ENCODE peak calls at places on chromosomes 4 and X, in four cellular contexts. U is stimulated activated naive CD4-positive, alpha-beta T cell; F is stimulated activated CD4-positive, alpha-beta T cell treated with anti-CD3 and anti-CD28 coated beads, Interleukin-12 subunit alpha, Interleukin-12 subunit beta, amount 100 ng/mL, for 24 hours; W is lower leg skin. G is an unnamed sample.

GRCh38 chr4:88244821-88245579 is 39.4 kb downstream of the PPM1K start:
- DNase-seq in U (peak), F (peak), W (no peak), G (no peak)

GRCh38 chr4:126740687-126741086 is 892.1 kb upstream of the INTU start:
- DNase-seq in U (no peak), F (no peak), W (no peak), G (no peak)

GRCh38 chrX:123626962-123627361 is 105.9 kb downstream of the THOC2 start:
- DNase-seq in U (no peak), F (no peak), W (no peak), G (no peak)

GRCh38 chr4:168433576-168433975 is 46.7 kb downstream of the DDX60L start:
- DNase-seq in U (no peak), F (no peak), W (no peak), G (no peak)

GRCh38 chr4:8775751-8776355 is 95.8 kb downstream of the HMX1 start:
- DNase-seq in U (no peak), F (no peak), W (no peak), G (no peak)

GRCh38 chr4:34422472-34422871 is 1821.8 kb downstream of the ARAP2 start:
- DNase-seq in U (no peak), F (no peak), W (no peak), G (no peak)

GRCh38 chr4:169226565-169226964 is 44.2 kb downstream of the SH3RF1 start:
- DNase-seq in U (no peak), F (no peak), W (no peak), G (no peak)

GRCh38 chr4:133719098-133719497 is 482.5 kb downstream of the PABPC4L start:
- DNase-seq in U (no peak), F (no peak), W (no peak), G (no peak)

GRCh38 chrX:69951756-69952155 is 98.0 kb downstream of the AWAT2 start:
- DNase-seq in U (no peak), F (no peak), W (no peak), G (no peak)

GRCh38 chr4:103405415-103405814 is 207.3 kb upstream of the CENPE start:
- DNase-seq in U (no peak), F (no peak), W (no peak), G (no peak)

GRCh38 chrX:109658391-109658790 is 33.4 kb upstream of the KCNE5 start:
- DNase-seq in U (no peak), F (no peak), W (no peak), G (no peak)

GRCh38 chr4:57195622-57196021 is 85.4 kb upstream of the IGFBP7 start:
- DNase-seq in U (no peak), F (no peak), W (no peak), G (no peak)

GRCh38 chr4:40289366-40290188 is 45.6 kb upstream of the CHRNA9 start:
- DNase-seq in U (peak), F (no peak), W (no peak), G (no peak)

GRCh38 chrX:51182545-51182944 is 150.1 kb upstream of the NUDT10 start:
- DNase-seq in U (no peak), F (no peak), W (no peak), G (no peak)

GRCh38 chrX:110851780-110852179 is 56.2 kb upstream of the CHRDL1 start:
- DNase-seq in U (no peak), F (no peak), W (no peak), G (no peak)

GRCh38 chrX:11558972-11559371 is 106.7 kb downstream of the ARHGAP6 start:
- DNase-seq in U (peak), F (peak), W (no peak), G (peak)

GRCh38 chrX:56726609-56727008 is 2.4 kb upstream of the NBDY start:
- DNase-seq in U (peak), F (no peak), W (peak), G (peak)

GRCh38 chr4:148540622-148541326 is 98.6 kb upstream of the NR3C2 start:
- DNase-seq in U (no peak), F (no peak), W (no peak), G (no peak)

GRCh38 chr4:169440446-169440845 is 169.7 kb upstream of the SH3RF1 start:
- DNase-seq in U (no peak), F (no peak), W (no peak), G (no peak)

GRCh38 chrX:31931225-31931624 is 859.4 kb upstream of the FTHL17 start:
- DNase-seq in U (no peak), F (no peak), W (no peak), G (no peak)

GRCh38 chr4:7705062-7705461 is 234.6 kb downstream of the AFAP1 start:
- DNase-seq in U (no peak), F (no peak), W (no peak), G (no peak)